ENCODE peak calls at places on chromosomes 4 and X, in five cellular contexts. One of them, this sample, is unnamed.

GRCh38 chr4:105140684-105141490 is 5.8 kb upstream of the TET2 start:
- DNase-seq in body of pancreas: no peak
- DNase-seq in GM12891: no peak
- DNase-seq in lower leg skin: no peak
- DNase-seq in ovary: no peak
- DNase-seq in this sample: peak; percentile 34

GRCh38 chr4:48974979-48975640 is 11.0 kb upstream of the CWH43 start:
- DNase-seq in body of pancreas: no peak
- DNase-seq in GM12891: no peak
- DNase-seq in lower leg skin: no peak
- DNase-seq in ovary: no peak
- DNase-seq in this sample: no peak

GRCh38 chr4:65845169-65845568 is 174.9 kb upstream of the EPHA5 start:
- DNase-seq in body of pancreas: no peak
- DNase-seq in GM12891: no peak
- DNase-seq in lower leg skin: no peak
- DNase-seq in ovary: no peak
- DNase-seq in this sample: no peak

GRCh38 chrX:16589211-16589610 is 60.7 kb upstream of the S100G start:
- DNase-seq in body of pancreas: no peak
- DNase-seq in GM12891: no peak
- DNase-seq in lower leg skin: no peak
- DNase-seq in ovary: no peak
- DNase-seq in this sample: no peak

GRCh38 chr4:6058531-6059374 is 40.5 kb upstream of the C4orf50 start:
- DNase-seq in body of pancreas: no peak
- DNase-seq in GM12891: no peak
- DNase-seq in lower leg skin: no peak
- DNase-seq in ovary: no peak
- DNase-seq in this sample: no peak

GRCh38 chr4:100414016-100414790 is 103.6 kb downstream of the EMCN start:
- DNase-seq in body of pancreas: no peak
- DNase-seq in GM12891: no peak
- DNase-seq in lower leg skin: no peak
- DNase-seq in ovary: no peak
- DNase-seq in this sample: no peak

GRCh38 chrX:112941209-112941788 is 100.7 kb upstream of the AMOT start:
- DNase-seq in body of pancreas: no peak
- DNase-seq in GM12891: no peak
- DNase-seq in lower leg skin: no peak
- DNase-seq in ovary: no peak
- DNase-seq in this sample: no peak

GRCh38 chrX:43813898-43814297 is 68.4 kb downstream of the MAOB start:
- DNase-seq in body of pancreas: no peak
- DNase-seq in GM12891: no peak
- DNase-seq in lower leg skin: no peak
- DNase-seq in ovary: no peak
- DNase-seq in this sample: no peak

GRCh38 chr4:186392017-186392416 is 126.0 kb downstream of the F11 start:
- DNase-seq in body of pancreas: no peak
- DNase-seq in GM12891: no peak
- DNase-seq in lower leg skin: no peak
- DNase-seq in ovary: no peak
- DNase-seq in this sample: no peak

GRCh38 chr4:138509346-138509745 is 267.2 kb upstream of the SLC7A11 start:
- DNase-seq in body of pancreas: no peak
- DNase-seq in GM12891: no peak
- DNase-seq in lower leg skin: no peak
- DNase-seq in ovary: no peak
- DNase-seq in this sample: no peak

GRCh38 chr4:130335417-130336194 is 1239.7 kb downstream of the C4orf33 start:
- DNase-seq in body of pancreas: no peak
- DNase-seq in GM12891: no peak
- DNase-seq in lower leg skin: no peak
- DNase-seq in ovary: no peak
- DNase-seq in this sample: peak; percentile 60

GRCh38 chrX:76148753-76149152 is 24.1 kb upstream of the PBDC1 start:
- DNase-seq in body of pancreas: peak; percentile 30
- DNase-seq in GM12891: no peak
- DNase-seq in lower leg skin: no peak
- DNase-seq in ovary: peak; percentile 45
- DNase-seq in this sample: peak; percentile 36

GRCh38 chr4:7557447-7557846 is 122.7 kb upstream of the PSAPL1 start:
- DNase-seq in body of pancreas: no peak
- DNase-seq in GM12891: no peak
- DNase-seq in lower leg skin: no peak
- DNase-seq in ovary: no peak
- DNase-seq in this sample: no peak

GRCh38 chrX:24264383-24264782 is 49.5 kb downstream of the SUPT20HL2 start:
- DNase-seq in body of pancreas: no peak
- DNase-seq in GM12891: no peak
- DNase-seq in lower leg skin: no peak
- DNase-seq in ovary: no peak
- DNase-seq in this sample: no peak

GRCh38 chr4:87309625-87310024 is 13.1 kb downstream of the HSD17B13 start:
- DNase-seq in body of pancreas: no peak
- DNase-seq in GM12891: no peak
- DNase-seq in lower leg skin: no peak
- DNase-seq in ovary: no peak
- DNase-seq in this sample: no peak

GRCh38 chr4:144646523-144647094 is 653 bp downstream of the HHIP start:
- DNase-seq in body of pancreas: peak; percentile 15
- DNase-seq in GM12891: no peak
- DNase-seq in lower leg skin: no peak
- DNase-seq in ovary: peak; percentile 20
- DNase-seq in this sample: no peak

GRCh38 chr4:60962286-60962685 is 237.8 kb upstream of the ADGRL3 start:
- DNase-seq in body of pancreas: no peak
- DNase-seq in GM12891: no peak
- DNase-seq in lower leg skin: no peak
- DNase-seq in ovary: no peak
- DNase-seq in this sample: no peak

GRCh38 chr4:113106076-113106475 is 56.6 kb downstream of the ANK2 start:
- DNase-seq in body of pancreas: no peak
- DNase-seq in GM12891: no peak
- DNase-seq in lower leg skin: no peak
- DNase-seq in ovary: no peak
- DNase-seq in this sample: no peak

GRCh38 chrX:7414753-7415152 is 266.8 kb upstream of the PUDP start:
- DNase-seq in body of pancreas: no peak
- DNase-seq in GM12891: no peak
- DNase-seq in lower leg skin: no peak
- DNase-seq in ovary: no peak
- DNase-seq in this sample: no peak

GRCh38 chr4:181897935-181898334 is 345.3 kb upstream of the TENM3 start:
- DNase-seq in body of pancreas: no peak
- DNase-seq in GM12891: no peak
- DNase-seq in lower leg skin: no peak
- DNase-seq in ovary: no peak
- DNase-seq in this sample: no peak

GRCh38 chr4:28225005-28225404 is 1364.4 kb downstream of the STIM2 start:
- DNase-seq in body of pancreas: no peak
- DNase-seq in GM12891: no peak
- DNase-seq in lower leg skin: no peak
- DNase-seq in ovary: no peak
- DNase-seq in this sample: no peak

GRCh38 chr4:1851160-1851559 is 4.8 kb downstream of the LETM1 start:
- DNase-seq in body of pancreas: no peak
- DNase-seq in GM12891: no peak
- DNase-seq in lower leg skin: no peak
- DNase-seq in ovary: no peak
- DNase-seq in this sample: no peak

GRCh38 chr4:112152496-112152895 is 7.2 kb downstream of the FAM241A start:
- DNase-seq in body of pancreas: no peak
- DNase-seq in GM12891: no peak
- DNase-seq in lower leg skin: no peak
- DNase-seq in ovary: no peak
- DNase-seq in this sample: no peak

GRCh38 chrX:49000640-49001039 is 1.4 kb downstream of the GRIPAP1 start:
- DNase-seq in body of pancreas: no peak
- DNase-seq in GM12891: no peak
- DNase-seq in lower leg skin: no peak
- DNase-seq in ovary: no peak
- DNase-seq in this sample: no peak

GRCh38 chrX:49001521-49002090 is 458 bp downstream of the GRIPAP1 start:
- DNase-seq in body of pancreas: no peak
- DNase-seq in GM12891: no peak
- DNase-seq in lower leg skin: no peak
- DNase-seq in ovary: peak; percentile 29
- DNase-seq in this sample: no peak

GRCh38 chrX:49003696-49004095 is 1.6 kb upstream of the GRIPAP1 start:
- DNase-seq in body of pancreas: no peak
- DNase-seq in GM12891: no peak
- DNase-seq in lower leg skin: no peak
- DNase-seq in ovary: no peak
- DNase-seq in this sample: no peak

GRCh38 chrX:48999030-48999429 is 3.0 kb downstream of the GRIPAP1 start:
- DNase-seq in body of pancreas: no peak
- DNase-seq in GM12891: no peak
- DNase-seq in lower leg skin: no peak
- DNase-seq in ovary: no peak
- DNase-seq in this sample: no peak

GRCh38 chrX:49002091-49002935 is at the start of gene GRIPAP1:
- DNase-seq in body of pancreas: peak; percentile 71
- DNase-seq in GM12891: peak; percentile 42
- DNase-seq in lower leg skin: peak; percentile 90
- DNase-seq in ovary: peak; percentile 76
- DNase-seq in this sample: peak; percentile 90
- TF ChIP-seq POLR2A in body of pancreas: peak; percentile 83
- TF ChIP-seq POLR2A in GM12891: peak; percentile 83
- TF ChIP-seq POLR2A in lower leg skin: no peak
- TF ChIP-seq POLR2A in ovary: peak; percentile 57
- TF ChIP-seq POLR2A in this sample: peak; percentile 82

GRCh38 chr4:159134422-159134821 is 31.5 kb downstream of the RAPGEF2 start:
- DNase-seq in body of pancreas: no peak
- DNase-seq in GM12891: no peak
- DNase-seq in lower leg skin: no peak
- DNase-seq in ovary: no peak
- DNase-seq in this sample: no peak

GRCh38 chr4:159126716-159127115 is 23.8 kb downstream of the RAPGEF2 start:
- DNase-seq in body of pancreas: no peak
- DNase-seq in GM12891: no peak
- DNase-seq in lower leg skin: no peak
- DNase-seq in ovary: no peak
- DNase-seq in this sample: no peak

GRCh38 chr4:159131564-159131963 is 28.7 kb downstream of the RAPGEF2 start:
- DNase-seq in body of pancreas: no peak
- DNase-seq in GM12891: no peak
- DNase-seq in lower leg skin: no peak
- DNase-seq in ovary: no peak
- DNase-seq in this sample: no peak

GRCh38 chr4:159127745-159128518 is 25.1 kb downstream of the RAPGEF2 start:
- DNase-seq in body of pancreas: no peak
- DNase-seq in GM12891: no peak
- DNase-seq in lower leg skin: no peak
- DNase-seq in ovary: no peak
- DNase-seq in this sample: no peak

GRCh38 chr4:159129822-159130550 is 27.1 kb downstream of the RAPGEF2 start:
- DNase-seq in body of pancreas: no peak
- DNase-seq in GM12891: no peak
- DNase-seq in lower leg skin: no peak
- DNase-seq in ovary: no peak
- DNase-seq in this sample: no peak
- TF ChIP-seq POLR2A in body of pancreas: no peak
- TF ChIP-seq POLR2A in GM12891: no peak
- TF ChIP-seq POLR2A in lower leg skin: no peak
- TF ChIP-seq POLR2A in ovary: no peak
- TF ChIP-seq POLR2A in this sample: no peak

DNA sequence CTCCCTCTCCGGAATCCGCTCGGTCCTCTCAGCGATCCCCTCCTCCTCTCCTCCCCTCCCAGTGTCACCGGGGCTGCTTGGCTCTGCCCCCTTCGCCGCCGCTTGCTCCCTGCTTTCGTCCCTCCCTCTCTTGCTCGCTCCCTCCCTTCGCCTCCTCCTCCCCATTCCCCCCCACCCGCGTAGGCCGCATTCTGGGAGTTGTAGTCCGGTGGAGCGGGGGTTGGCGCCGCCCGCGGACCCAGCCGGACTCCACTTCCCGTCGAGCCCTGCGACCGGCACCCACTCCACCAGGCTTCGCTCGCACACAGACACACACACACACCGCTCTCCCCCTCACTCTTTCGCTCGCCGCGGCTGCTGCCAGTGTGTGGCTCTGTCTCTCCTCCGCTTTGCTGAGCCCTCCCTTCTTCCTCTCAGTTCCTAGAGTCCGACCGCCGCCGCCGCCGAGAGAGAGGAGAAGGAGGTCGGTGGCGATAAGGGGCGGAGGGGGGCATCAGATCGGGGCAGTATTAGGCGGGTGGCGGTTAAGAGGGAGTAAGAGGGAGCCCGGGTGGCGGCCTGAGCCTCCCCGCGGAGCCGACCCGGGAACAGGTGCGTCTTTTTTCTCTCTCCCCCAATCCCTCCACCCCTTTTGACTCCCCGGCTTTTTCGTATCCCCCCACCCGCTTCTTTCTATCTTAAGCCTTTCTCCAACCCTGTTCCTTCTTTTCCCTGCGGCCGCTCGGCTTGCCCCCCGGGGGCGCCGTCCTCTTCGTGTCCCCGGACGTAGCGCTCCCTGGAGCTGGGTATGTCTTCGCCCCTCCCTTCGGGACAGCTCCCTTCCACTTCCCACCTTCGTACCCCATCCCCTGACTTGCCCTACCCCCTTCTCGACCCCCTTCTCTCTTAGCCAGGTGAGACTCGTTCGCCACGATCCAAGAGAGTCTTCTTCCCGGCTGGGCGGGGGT is at the start of gene BCORL1:
- DNase-seq in body of pancreas: peak; percentile 87
- DNase-seq in GM12891: peak; percentile 86
- DNase-seq in lower leg skin: peak; percentile 98
- DNase-seq in ovary: peak; percentile 90
- DNase-seq in this sample: peak; percentile 95
- TF ChIP-seq POLR2A in body of pancreas: peak; percentile 93
- TF ChIP-seq POLR2A in GM12891: peak; percentile 86
- TF ChIP-seq POLR2A in lower leg skin: no peak
- TF ChIP-seq POLR2A in ovary: peak; percentile 78
- TF ChIP-seq POLR2A in this sample: peak; percentile 79

DNA sequence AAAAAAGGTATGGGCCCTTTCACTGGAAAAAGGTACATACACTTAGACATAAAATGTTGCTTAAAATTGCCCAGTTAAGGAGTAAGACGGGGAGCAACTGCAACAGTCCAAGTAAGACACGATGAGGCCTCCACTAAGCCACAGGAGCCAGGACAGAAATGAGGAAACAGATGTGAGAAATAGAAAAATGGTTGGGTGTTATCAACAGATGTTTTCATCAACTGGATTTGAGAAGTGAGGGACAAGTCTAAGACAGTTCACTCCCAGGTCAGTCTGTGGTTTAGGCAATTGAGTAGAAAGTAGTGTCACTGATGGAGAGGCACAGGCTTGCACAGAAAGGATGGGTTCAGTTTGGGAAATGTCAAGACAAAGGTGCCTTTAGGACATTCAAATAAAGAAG is 23.5 kb upstream of the PHF8 start:
- DNase-seq in body of pancreas: no peak
- DNase-seq in GM12891: no peak
- DNase-seq in lower leg skin: no peak
- DNase-seq in ovary: no peak
- DNase-seq in this sample: no peak
- TF ChIP-seq POLR2A in body of pancreas: no peak
- TF ChIP-seq POLR2A in GM12891: no peak
- TF ChIP-seq POLR2A in lower leg skin: no peak
- TF ChIP-seq POLR2A in ovary: no peak
- TF ChIP-seq POLR2A in this sample: no peak

This sample was measured in upper lobe of left lung.